ENCODE peak calls at places on chromosome 20, in seven cellular contexts. X is psoas muscle, B is endothelial cell of umbilical vein, Q is heart right ventricle, L is testis, H is heart left ventricle, Z is left ventricle myocardium inferior. K is an unnamed sample. For H3K27me3, the result is how much of the 10 kb centered on the place peaks cover.

GRCh38 chr20:33769032-33769431 is 37.2 kb downstream of the ZNF341 start:
- DNase-seq in Q (no peak), L (no peak), Z (no peak), H (no peak), X (no peak), B (no peak), K (no peak)

GRCh38 chr20:32052090-32052791 is at the start of gene HCK:
- DNase-seq in Z (peak), Q (peak), L (no peak), X (peak), B (no peak), H (peak), K (no peak)

GRCh38 chr20:62530643-62531032 is 54.8 kb upstream of the GATA5 start:
- DNase-seq in H (no peak), L (no peak), Q (no peak), Z (no peak), X (no peak), B (no peak), K (no peak)

GRCh38 chr20:45969712-45970634 is 2.0 kb downstream of the ZNF335 start:
- DNase-seq in L (peak), X (peak), B (peak), Q (no peak), Z (no peak), H (no peak), K (no peak)

GRCh38 chr20:34705383-34706021 is 1.4 kb downstream of the TP53INP2 start:
- DNase-seq in X (no peak), Z (peak), H (peak), B (peak), Q (peak), L (peak), K (no peak)

GRCh38 chr20:47233333-47234188 is 122.9 kb downstream of the ZMYND8 start:
- DNase-seq in Q (no peak), X (no peak), H (no peak), B (no peak), L (no peak), Z (no peak), K (no peak)

GRCh38 chr20:10603971-10604864 is 69.6 kb downstream of the JAG1 start:
- DNase-seq in X (peak), B (peak), H (peak), L (peak), Q (peak), Z (peak), K (no peak)

GRCh38 chr20:53900380-53900999 is 169.9 kb downstream of the BCAS1 start:
- DNase-seq in L (no peak), Q (no peak), Z (no peak), H (no peak), X (no peak), B (peak), K (no peak)

GRCh38 chr20:59005523-59006166 is 1.4 kb downstream of the CTSZ start:
- DNase-seq in Q (no peak), L (no peak), Z (no peak), X (no peak), B (no peak), H (no peak), K (no peak)

GRCh38 chr20:31670371-31671228 is 32.9 kb downstream of the COX4I2 start:
- DNase-seq in B (no peak), H (peak), L (peak), Z (peak), Q (peak), X (peak), K (peak)

GRCh38 chr20:56328861-56329260 is 29.9 kb upstream of the FAM210B start:
- DNase-seq in B (no peak), X (no peak), L (peak), H (no peak), Z (no peak), Q (no peak), K (no peak)

GRCh38 chr20:10119336-10119735 is 84.5 kb downstream of the ANKEF1 start:
- DNase-seq in B (no peak), Q (no peak), Z (no peak), H (no peak), X (no peak), L (no peak), K (no peak)

GRCh38 chr20:58308680-58309527 is 611 bp upstream of the RAB22A start:
- DNase-seq in H (peak), Z (peak), B (peak), Q (peak), X (peak), L (peak), K (peak)

GRCh38 chr20:36158160-36158741 is 3.7 kb downstream of the EPB41L1 start:
- DNase-seq in H (no peak), Q (no peak), L (no peak), Z (no peak), B (no peak), X (no peak), K (no peak)

GRCh38 chr20:39289831-39290230 is 327.7 kb downstream of the DHX35 start:
- DNase-seq in X (no peak), Z (no peak), H (no peak), L (no peak), B (no peak), Q (no peak), K (no peak)

GRCh38 chr20:63492982-63493381 is 5.9 kb downstream of the EEF1A2 start:
- DNase-seq in X (no peak), Z (no peak), Q (no peak), B (no peak), L (no peak), H (no peak), K (no peak)

GRCh38 chr20:23326774-23327173 is 23.8 kb upstream of the NXT1 start:
- DNase-seq in L (no peak), B (no peak), X (no peak), Z (no peak), H (no peak), Q (no peak), K (no peak)

GRCh38 chr20:31704225-31705119 is 18.2 kb downstream of the BCL2L1 start:
- DNase-seq in Z (peak), B (peak), H (no peak), L (no peak), Q (no peak), X (no peak), K (no peak)

GRCh38 chr20:37223053-37223452 is 38.6 kb downstream of the GHRH start:
- DNase-seq in B (no peak), H (no peak), X (no peak), L (no peak), Q (no peak), Z (no peak), K (no peak)

GRCh38 chr20:36571564-36572504 is 1.6 kb upstream of the TGIF2 start:
- DNase-seq in B (no peak), H (no peak), L (no peak), X (no peak), Z (no peak), Q (no peak), K (no peak)

GRCh38 chr20:24942679-24943078 is 6.4 kb upstream of the CST7 start:
- DNase-seq in X (no peak), Z (no peak), B (no peak), L (no peak), Q (no peak), H (no peak), K (no peak)

GRCh38 chr20:45963059-45964011 is 8.7 kb downstream of the ZNF335 start:
- DNase-seq in Z (no peak), B (peak), H (no peak), X (peak), Q (no peak), L (no peak), K (no peak)

DNA sequence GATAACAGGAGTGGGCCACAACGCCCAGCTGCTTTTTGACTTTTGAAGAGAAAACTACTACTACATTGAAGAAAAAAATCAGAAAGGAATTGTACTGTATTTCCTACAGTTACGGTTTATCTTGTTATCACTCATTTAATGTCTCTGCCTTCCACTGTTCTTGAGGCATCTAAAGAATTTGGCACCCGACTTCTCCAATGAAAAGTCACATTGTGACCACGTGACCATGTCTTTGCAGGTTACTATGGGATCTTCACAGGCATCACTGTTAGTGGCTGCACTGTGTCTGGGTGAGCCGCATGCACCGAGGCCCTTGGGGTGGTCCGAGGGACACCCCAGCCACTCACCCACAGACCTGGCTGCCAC is 26.8 kb downstream of the RRBP1 start:
- DNase-seq in Q (no peak), B (no peak), Z (no peak), H (no peak), X (peak), L (no peak), K (no peak)
- H3K27ac ChIP-seq in Q (no peak), B (peak), Z (no peak), H (no peak), X (no peak), L (no peak), K (no peak)

DNA sequence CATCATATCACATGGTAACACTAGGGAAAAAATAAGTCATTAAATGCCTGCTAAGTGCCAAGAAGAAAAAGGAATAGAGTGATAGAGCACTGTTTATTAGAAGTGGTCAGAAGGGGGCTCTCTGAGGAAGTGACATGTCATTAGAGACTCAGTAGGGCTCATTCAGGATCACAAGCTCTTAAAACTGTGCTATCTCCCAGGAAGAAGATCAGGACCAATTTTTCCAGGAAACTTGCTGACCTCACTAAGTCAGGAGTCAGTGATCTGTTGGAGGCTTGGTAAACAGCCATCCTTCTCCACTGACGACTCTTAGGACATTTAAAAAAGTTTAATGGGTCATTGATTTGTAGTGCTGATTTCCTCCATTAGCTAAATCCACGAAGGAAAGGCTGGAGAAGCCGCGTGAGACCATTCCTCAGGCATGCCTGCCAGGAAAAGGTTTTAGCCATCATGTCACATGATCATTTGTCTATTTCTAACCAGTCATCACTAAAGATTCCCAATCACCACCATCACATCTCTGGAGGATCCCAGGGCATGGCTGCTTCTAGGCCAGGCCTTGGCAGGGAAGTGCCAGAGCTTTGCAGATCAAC is 5.9 kb upstream of the PTPN1 start:
- DNase-seq in B (peak), X (no peak), L (no peak), Q (no peak), Z (no peak), H (no peak), K (no peak)
- TF ChIP-seq CTCF in B (peak), X (no peak), L (no peak), Q (no peak), Z (peak), H (peak), K (peak)

DNA sequence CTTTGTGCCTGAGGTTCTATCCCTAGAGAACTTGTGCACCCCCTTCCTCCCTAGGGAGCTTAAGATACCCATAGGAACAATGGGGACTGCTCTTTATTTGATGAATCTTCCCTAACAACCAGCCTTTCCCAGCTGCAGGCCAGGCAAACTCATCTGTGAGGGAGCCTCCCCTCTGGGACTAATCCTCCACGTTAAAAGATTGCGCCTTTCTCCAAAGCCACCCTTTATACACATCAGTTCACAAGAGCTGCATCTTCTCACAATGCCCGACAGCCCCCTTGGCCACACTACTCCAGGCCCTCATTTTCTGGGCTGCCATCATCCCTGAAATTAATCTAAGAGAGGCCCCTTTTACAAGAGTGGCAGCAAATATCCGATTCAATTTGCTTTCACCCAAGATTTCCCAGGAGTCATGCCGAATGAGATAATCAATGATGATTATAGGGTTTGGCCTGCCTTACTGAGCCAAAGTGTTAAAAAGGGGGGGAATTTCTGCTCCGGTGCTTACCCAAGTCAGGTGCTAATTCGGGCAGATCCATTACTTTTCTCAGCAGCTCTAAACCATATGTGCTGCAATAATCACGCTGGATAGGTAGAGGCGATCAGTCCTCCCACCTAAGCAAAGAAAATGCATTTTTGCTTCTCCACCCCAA is 336.5 kb downstream of the KIF16B start:
- DNase-seq in L (no peak), Z (no peak), H (no peak), Q (no peak), X (no peak), B (no peak), K (no peak)
- H3K27me3 ChIP-seq in L (under half), Z (under half), H (under half), Q (under half), X (under half), B (under half), K (under half)

GRCh38 chr20:17557675-17558006 is 12.2 kb upstream of the DSTN start:
- DNase-seq in Q (no peak), L (no peak), X (no peak), B (peak), H (no peak), Z (no peak), K (no peak)
- H3K27ac ChIP-seq in Q (peak), L (peak), X (peak), B (peak), H (peak), Z (peak), K (peak)